ENCODE peak calls at places on chromosomes 2 and 18, in six cellular contexts. N is hepatocyte, B is ascending aorta, D is thyroid gland, A is heart left ventricle, C is uterus. R is an unnamed sample.

GRCh38 chr2:149259136-149259535 is 71.3 kb upstream of the LYPD6 start:
- DNase-seq in C (no peak), D (no peak), B (no peak), A (no peak), N (no peak), R (no peak)

GRCh38 chr2:140916410-140916809 is 1214.4 kb downstream of the LRP1B start:
- DNase-seq in B (no peak), C (no peak), D (no peak), A (no peak), N (no peak), R (no peak)

GRCh38 chr2:100124746-100125145 is 17.6 kb downstream of the AFF3 start:
- DNase-seq in A (no peak), C (no peak), N (no peak), D (no peak), B (no peak), R (no peak)

GRCh38 chr2:224008702-224009261 is 30.3 kb downstream of the SERPINE2 start:
- DNase-seq in N (peak; percentile 37), C (no peak), A (no peak), D (no peak), B (no peak), R (no peak)

GRCh38 chr18:48777026-48777736 is 173.6 kb downstream of the SMAD7 start:
- DNase-seq in D (peak; percentile 66), N (peak; percentile 85), A (peak; percentile 64), B (peak; percentile 83), C (peak; percentile 53), R (peak; percentile 72)

GRCh38 chr2:32958836-32959235 is 12.1 kb downstream of the LTBP1 start:
- DNase-seq in C (no peak), A (no peak), N (no peak), B (no peak), D (no peak), R (no peak)

GRCh38 chr18:76450912-76451421 is 44.1 kb downstream of the ZNF516 start:
- DNase-seq in D (peak; percentile 41), C (no peak), N (peak; percentile 34), B (peak; percentile 68), A (peak; percentile 61), R (peak; percentile 62)

GRCh38 chr2:45301307-45302010 is 292.2 kb upstream of the SIX2 start:
- DNase-seq in N (no peak), C (no peak), D (no peak), A (no peak), B (no peak), R (no peak)

GRCh38 chr2:120932881-120933280 is 197.2 kb downstream of the GLI2 start:
- DNase-seq in A (no peak), N (no peak), B (no peak), D (no peak), C (no peak), R (no peak)

GRCh38 chr2:40177366-40177765 is 274.5 kb downstream of the SLC8A1 start:
- DNase-seq in B (no peak), C (no peak), N (no peak), D (no peak), A (no peak), R (no peak)

GRCh38 chr2:18883626-18884456 is 294.5 kb upstream of the NT5C1B start:
- DNase-seq in N (no peak), C (no peak), B (no peak), A (no peak), D (peak; percentile 20), R (no peak)

GRCh38 chr2:235614176-235614860 is 120.5 kb downstream of the AGAP1 start:
- DNase-seq in C (no peak), A (no peak), D (no peak), B (no peak), N (no peak), R (no peak)

GRCh38 chr2:23705771-23706612 is 220.9 kb downstream of the ATAD2B start:
- DNase-seq in D (no peak), C (no peak), N (no peak), B (no peak), A (no peak), R (no peak)

GRCh38 chr2:210302326-210302725 is 12.6 kb downstream of the MYL1 start:
- DNase-seq in D (no peak), C (no peak), B (no peak), A (no peak), N (no peak), R (no peak)

GRCh38 chr18:31835528-31836138 is 75.0 kb upstream of the SLC25A52 start:
- DNase-seq in D (no peak), C (no peak), B (no peak), A (no peak), N (no peak), R (no peak)

GRCh38 chr2:75516378-75517122 is 44.2 kb downstream of the EVA1A start:
- DNase-seq in C (no peak), B (no peak), N (peak; percentile 51), D (no peak), A (no peak), R (no peak)

GRCh38 chr2:167925775-167926174 is 321.6 kb downstream of the STK39 start:
- DNase-seq in A (no peak), B (no peak), C (no peak), N (no peak), D (no peak), R (no peak)

GRCh38 chr18:73597832-73598615 is 549.6 kb downstream of the FBXO15 start:
- DNase-seq in B (no peak), A (no peak), C (no peak), N (no peak), D (no peak), R (no peak)

GRCh38 chr2:91477731-91478672 is 2786.5 kb downstream of the RPIA start:
- DNase-seq in C (no peak), B (peak; percentile 58), A (peak; percentile 25), D (no peak), N (peak; percentile 46), R (peak; percentile 20)

GRCh38 chr2:191915750-191916149 is 68.9 kb upstream of the CAVIN2 start:
- DNase-seq in N (no peak), D (no peak), B (no peak), A (no peak), C (no peak), R (no peak)

GRCh38 chr2:55163258-55163657 is 68.8 kb downstream of the CLHC1 start:
- DNase-seq in B (no peak), C (peak; percentile 36), D (peak; percentile 45), A (no peak), N (no peak), R (no peak)

GRCh38 chr2:56040834-56041233 is 117.3 kb upstream of the EFEMP1 start:
- DNase-seq in C (no peak), N (no peak), D (no peak), B (no peak), A (no peak), R (no peak)

GRCh38 chr2:239942090-239942489 is 83.1 kb downstream of the NDUFA10 start:
- DNase-seq in B (no peak), C (no peak), D (no peak), N (no peak), A (no peak), R (no peak)

GRCh38 chr2:183242937-183243336 is 118.7 kb downstream of the NUP35 start:
- DNase-seq in B (no peak), N (no peak), D (no peak), A (no peak), C (no peak), R (no peak)

DNA sequence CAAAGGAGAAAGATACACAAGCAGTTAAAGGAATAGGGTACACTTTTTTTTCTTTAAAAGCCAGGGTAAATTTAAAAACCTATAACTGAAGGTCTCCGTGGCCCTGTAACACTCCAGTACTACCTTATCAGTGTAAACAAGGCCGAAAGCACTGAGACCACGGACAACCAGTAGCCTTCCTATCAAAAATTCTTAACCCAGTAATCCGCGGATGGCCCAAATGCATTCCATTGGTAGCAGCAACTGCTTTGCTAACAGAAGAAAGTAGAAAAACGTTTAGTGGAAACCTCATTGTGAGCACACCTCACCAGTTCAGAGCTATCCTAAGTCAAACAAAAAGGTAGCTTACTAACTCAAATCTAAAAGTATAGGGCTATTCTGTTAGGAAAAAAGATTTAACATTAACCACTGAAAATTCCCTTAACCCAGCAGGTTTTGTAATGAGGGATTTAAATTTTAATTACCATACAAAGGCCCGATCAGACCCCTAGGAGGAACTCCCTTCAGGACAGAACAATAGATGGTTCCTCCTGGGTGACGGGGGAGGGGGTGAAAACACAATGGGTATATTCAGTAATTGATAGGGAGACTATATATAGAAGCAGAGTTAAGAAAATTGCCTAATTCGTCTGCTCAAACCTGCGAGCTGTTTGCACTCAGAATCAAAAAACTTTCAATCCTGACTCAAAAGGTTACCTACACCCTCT is 50.8 kb upstream of the CWC22 start:
- DNase-seq in C (no peak), N (no peak), D (no peak), A (no peak), B (no peak), R (no peak)
- H3K4me3 ChIP-seq in C (no peak overlapping the region), N (no peak overlapping the region), D (no peak overlapping the region), A (no peak overlapping the region), B (no peak overlapping the region), R (no peak overlapping the region)

GRCh38 chr2:219252570-219252899 is 508 bp upstream of the TUBA4B start:
- DNase-seq in C (no peak), N (no peak), B (no peak), A (no peak), D (no peak), R (no peak)
- H3K27me3 ChIP-seq in C (peaks cover 17% of the 10 kb centered on the region), N (peaks cover 45% of the 10 kb centered on the region), B (no peaks in the 10 kb centered on the region), A (no peaks in the 10 kb centered on the region), D (no peaks in the 10 kb centered on the region), R (no peaks in the 10 kb centered on the region)

DNA sequence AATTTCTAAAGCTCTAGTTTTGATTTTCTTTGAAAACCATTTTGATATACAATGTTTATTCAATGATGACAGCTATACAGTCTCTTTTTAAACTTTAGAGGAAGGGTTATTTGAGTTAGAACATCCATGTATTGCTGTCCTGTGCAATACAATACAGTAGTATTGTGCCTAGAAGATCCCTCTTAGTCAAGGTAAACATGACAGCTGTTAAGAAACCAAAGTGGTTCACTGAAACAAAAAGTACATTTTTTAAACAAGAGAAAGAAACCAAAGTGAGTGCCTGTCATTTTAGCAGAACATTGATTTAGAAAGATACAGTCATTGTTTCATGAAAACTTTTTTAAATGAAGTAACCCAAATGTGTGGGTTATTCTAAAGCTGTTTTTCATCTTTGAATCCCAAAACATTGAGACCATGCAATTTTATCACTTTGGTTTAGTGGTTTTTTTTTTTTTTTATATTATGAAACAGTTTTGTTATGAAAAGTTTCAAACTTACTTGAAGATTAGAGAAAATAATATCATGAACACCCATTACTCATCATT is 15.5 kb downstream of the ITPRID2 start:
- DNase-seq in A (no peak), N (no peak), B (no peak), C (no peak), D (no peak), R (no peak)
- H3K27ac ChIP-seq in A (no peak overlapping the region), N (no peak overlapping the region), B (no peak overlapping the region), C (no peak overlapping the region), D (no peak overlapping the region), R (no peak overlapping the region)

GRCh38 chr2:219556413-219556812 is 12.6 kb downstream of the TMEM198 start:
- DNase-seq in N (no peak), B (no peak), A (no peak), D (no peak), C (no peak), R (no peak)
- H3K4me3 ChIP-seq in N (no peak overlapping the region), B (no peak overlapping the region), A (no peak overlapping the region), D (no peak overlapping the region), C (no peak overlapping the region), R (no peak overlapping the region)

R was measured in heart right ventricle.